ENCODE peak calls at places on chromosomes 3 and 15, in four cellular contexts. One of them, this sample, is unnamed.

GRCh38 chr15:91032919-91033803 is 10.8 kb upstream of the VPS33B start:
- DNase-seq in GM12891: no peak
- DNase-seq in GM12878: no peak
- DNase-seq in K562: peak
- DNase-seq in this sample: peak

GRCh38 chr3:38331257-38332022 is 15.1 kb upstream of the XYLB start:
- DNase-seq in GM12878: no peak
- DNase-seq in GM12891: no peak
- DNase-seq in K562: no peak
- DNase-seq in this sample: no peak

GRCh38 chr3:140972833-140973232 is 31.2 kb downstream of the SLC25A36 start:
- DNase-seq in GM12878: no peak
- DNase-seq in K562: no peak
- DNase-seq in GM12891: no peak
- DNase-seq in this sample: no peak

GRCh38 chr15:49620174-49620573 is 444 bp downstream of the FAM227B start:
- DNase-seq in GM12878: no peak
- DNase-seq in GM12891: no peak
- DNase-seq in K562: no peak
- DNase-seq in this sample: peak

GRCh38 chr15:66251790-66252355 is 1.7 kb downstream of the MEGF11 start:
- DNase-seq in K562: no peak
- DNase-seq in GM12891: no peak
- DNase-seq in GM12878: no peak
- DNase-seq in this sample: no peak

GRCh38 chr3:161222662-161223061 is 1.6 kb downstream of the NMD3 start:
- DNase-seq in GM12878: no peak
- DNase-seq in K562: peak
- DNase-seq in GM12891: no peak
- DNase-seq in this sample: no peak

GRCh38 chr3:196941846-196942225 is 492 bp downstream of the NCBP2 start:
- DNase-seq in GM12891: peak
- DNase-seq in K562: peak
- DNase-seq in GM12878: no peak
- DNase-seq in this sample: peak

GRCh38 chr15:101288905-101289513 is 6.0 kb downstream of the SNRPA1 start:
- DNase-seq in GM12891: no peak
- DNase-seq in GM12878: no peak
- DNase-seq in K562: peak
- DNase-seq in this sample: peak

GRCh38 chr3:129794319-129795201 is 99.0 kb downstream of the TMCC1 start:
- DNase-seq in K562: peak
- DNase-seq in GM12891: no peak
- DNase-seq in GM12878: no peak
- DNase-seq in this sample: peak

GRCh38 chr3:149089395-149089794 is 3.1 kb upstream of the HLTF start:
- DNase-seq in GM12891: no peak
- DNase-seq in GM12878: no peak
- DNase-seq in K562: no peak
- DNase-seq in this sample: no peak

GRCh38 chr3:143507735-143508580 is 340.3 kb downstream of the SLC9A9 start:
- DNase-seq in GM12878: no peak
- DNase-seq in GM12891: no peak
- DNase-seq in K562: no peak
- DNase-seq in this sample: no peak

GRCh38 chr3:114290911-114291901 is 2.6 kb upstream of the TIGIT start:
- DNase-seq in GM12878: peak
- DNase-seq in GM12891: peak
- DNase-seq in K562: peak
- DNase-seq in this sample: peak

GRCh38 chr3:134937256-134938023 is 142.4 kb downstream of the EPHB1 start:
- DNase-seq in GM12891: no peak
- DNase-seq in K562: no peak
- DNase-seq in GM12878: no peak
- DNase-seq in this sample: no peak

GRCh38 chr3:12658593-12659058 is 5.3 kb downstream of the RAF1 start:
- DNase-seq in K562: no peak
- DNase-seq in GM12878: no peak
- DNase-seq in GM12891: no peak
- DNase-seq in this sample: no peak

GRCh38 chr3:37591130-37591865 is 270.4 kb upstream of the CTDSPL start:
- DNase-seq in K562: no peak
- DNase-seq in GM12878: no peak
- DNase-seq in GM12891: no peak
- DNase-seq in this sample: no peak

GRCh38 chr3:117510396-117510795 is 800.8 kb downstream of the TUSC7 start:
- DNase-seq in GM12878: no peak
- DNase-seq in K562: no peak
- DNase-seq in GM12891: no peak
- DNase-seq in this sample: no peak
- TF ChIP-seq SPI1 in GM12878: no peak
- TF ChIP-seq SPI1 in K562: no peak
- TF ChIP-seq SPI1 in GM12891: no peak
- TF ChIP-seq SPI1 in this sample: no peak

GRCh38 chr15:37981781-37982180 is 47.3 kb downstream of the TMCO5A start:
- DNase-seq in K562: no peak
- DNase-seq in GM12878: no peak
- DNase-seq in GM12891: no peak
- DNase-seq in this sample: no peak
- TF ChIP-seq SPI1 in K562: no peak
- TF ChIP-seq SPI1 in GM12878: no peak
- TF ChIP-seq SPI1 in GM12891: no peak
- TF ChIP-seq SPI1 in this sample: no peak

GRCh38 chr15:59276225-59277178 is 69.9 kb downstream of the LDHAL6B start:
- DNase-seq in GM12878: no peak
- DNase-seq in GM12891: no peak
- DNase-seq in K562: no peak
- DNase-seq in this sample: no peak
- TF ChIP-seq SPI1 in GM12878: no peak
- TF ChIP-seq SPI1 in GM12891: no peak
- TF ChIP-seq SPI1 in K562: no peak
- TF ChIP-seq SPI1 in this sample: no peak

GRCh38 chr3:16399473-16399872 is 114.0 kb downstream of the RFTN1 start:
- DNase-seq in K562: no peak
- DNase-seq in GM12878: no peak
- DNase-seq in GM12891: no peak
- DNase-seq in this sample: no peak
- TF ChIP-seq SPI1 in K562: no peak
- TF ChIP-seq SPI1 in GM12878: no peak
- TF ChIP-seq SPI1 in GM12891: no peak
- TF ChIP-seq SPI1 in this sample: no peak

GRCh38 chr3:49248828-49249227 is 28.2 kb downstream of the C3orf62 start:
- DNase-seq in K562: no peak
- DNase-seq in GM12878: peak
- DNase-seq in GM12891: no peak
- DNase-seq in this sample: peak

GRCh38 chr3:49244589-49245205 is 32.3 kb downstream of the C3orf62 start:
- DNase-seq in GM12878: no peak
- DNase-seq in K562: no peak
- DNase-seq in GM12891: no peak
- DNase-seq in this sample: peak
- TF ChIP-seq SPI1 in GM12878: no peak
- TF ChIP-seq SPI1 in K562: no peak
- TF ChIP-seq SPI1 in GM12891: no peak
- TF ChIP-seq SPI1 in this sample: no peak

GRCh38 chr3:189270248-189270832 is 98.6 kb downstream of the TPRG1 start:
- DNase-seq in K562: no peak
- DNase-seq in GM12891: no peak
- DNase-seq in GM12878: no peak
- DNase-seq in this sample: peak
- TF ChIP-seq SPI1 in K562: no peak
- TF ChIP-seq SPI1 in GM12891: no peak
- TF ChIP-seq SPI1 in GM12878: no peak
- TF ChIP-seq SPI1 in this sample: no peak

This sample was measured in HL-60.